ENCODE peak calls at places on chromosomes 4 and X, in eight cellular contexts. N is brain microvascular endothelial cell, U is ovary, Q is thoracic aorta, J is IMR-90, B is MM.1S, Y is colonic mucosa, E is GM06990. O is an unnamed sample. For H3K27me3, the result is how much of the 10 kb centered on the place peaks cover.

GRCh38 chrX:15848576-15848975 is 6.0 kb downstream of the AP1S2 start:
- DNase-seq in B (peak), E (no peak), U (no peak), J (no peak), N (no peak), Y (no peak), Q (no peak), O (no peak)

GRCh38 chr4:107683873-107684272 is 36.2 kb downstream of the PAPSS1 start:
- DNase-seq in J (no peak), Y (no peak), U (no peak), Q (no peak), B (no peak), E (no peak), N (no peak), O (no peak)

GRCh38 chr4:114921790-114922581 is 191.4 kb downstream of the NDST4 start:
- DNase-seq in N (peak), Q (no peak), Y (peak), B (no peak), E (no peak), U (no peak), J (no peak), O (no peak)

GRCh38 chr4:188275686-188276085 is 136.4 kb downstream of the TRIML1 start:
- DNase-seq in U (no peak), J (no peak), Y (no peak), N (no peak), Q (no peak), E (no peak), B (no peak), O (no peak)

GRCh38 chrX:130028196-130028595 is 45.8 kb downstream of the BCORL1 start:
- DNase-seq in U (no peak), J (peak), E (no peak), Q (no peak), N (peak), B (peak), Y (peak), O (peak)

GRCh38 chrX:104343408-104344129 is 88.8 kb upstream of the ESX1 start:
- DNase-seq in J (peak), Q (no peak), Y (peak), B (peak), U (no peak), E (no peak), N (peak), O (peak)

GRCh38 chr4:132504438-132504837 is 644.7 kb upstream of the PCDH10 start:
- DNase-seq in E (no peak), Q (no peak), N (no peak), Y (no peak), B (no peak), U (no peak), J (no peak), O (peak)

GRCh38 chr4:100164808-100165760 is 25.2 kb downstream of the DDIT4L start:
- DNase-seq in B (no peak), Q (no peak), Y (no peak), N (no peak), J (no peak), U (no peak), E (no peak), O (no peak)

GRCh38 chr4:140237616-140238352 is 83.8 kb upstream of the MAML3 start:
- DNase-seq in E (no peak), N (peak), B (no peak), J (peak), U (peak), Y (peak), Q (peak), O (no peak)

GRCh38 chr4:85854543-85854942 is 379.6 kb downstream of the ARHGAP24 start:
- DNase-seq in Q (no peak), U (no peak), Y (no peak), E (no peak), B (no peak), N (no peak), J (no peak), O (no peak)

GRCh38 chr4:8303485-8304281 is 34.1 kb downstream of the HTRA3 start:
- DNase-seq in B (no peak), U (peak), Q (no peak), N (peak), Y (no peak), J (peak), E (no peak), O (peak)

GRCh38 chr4:86441175-86441960 is 81.5 kb upstream of the MAPK10 start:
- DNase-seq in Q (no peak), N (no peak), J (peak), E (peak), U (no peak), Y (no peak), B (no peak), O (peak)

GRCh38 chrX:43474321-43474720 is 181.8 kb upstream of the MAOA start:
- DNase-seq in J (no peak), Q (no peak), N (no peak), Y (no peak), U (no peak), B (no peak), E (no peak), O (peak)

GRCh38 chrX:19564606-19565005 is 49.3 kb upstream of the MAP3K15 start:
- DNase-seq in U (no peak), B (no peak), E (no peak), Q (no peak), Y (no peak), J (no peak), N (no peak), O (no peak)

GRCh38 chrX:28920554-28920953 is 333.3 kb downstream of the IL1RAPL1 start:
- DNase-seq in Y (no peak), N (no peak), B (no peak), E (no peak), J (peak), U (no peak), Q (no peak), O (no peak)

GRCh38 chrX:69262036-69262905 is 97.0 kb upstream of the PJA1 start:
- DNase-seq in Y (no peak), U (peak), J (peak), E (no peak), N (no peak), Q (no peak), B (no peak), O (no peak)

GRCh38 chrX:149469406-149469805 is 35.7 kb downstream of the IDS start:
- DNase-seq in U (no peak), Q (no peak), Y (no peak), B (no peak), E (no peak), N (no peak), J (no peak), O (no peak)

GRCh38 chrX:118346258-118347094 is 570 bp downstream of the WDR44 start:
- DNase-seq in B (peak), N (peak), E (peak), J (no peak), Q (peak), Y (peak), U (peak), O (no peak)

GRCh38 chr4:85149656-85150055 is 183.2 kb upstream of the WDFY3 start:
- DNase-seq in N (peak), E (no peak), J (peak), Q (no peak), Y (no peak), B (no peak), U (no peak), O (peak)

GRCh38 chrX:21770631-21771321 is 12.9 kb upstream of the SMPX start:
- DNase-seq in Q (no peak), J (no peak), Y (no peak), N (no peak), U (no peak), B (no peak), E (no peak), O (peak)

GRCh38 chr4:186765138-186765537 is 41.5 kb upstream of the FAT1 start:
- DNase-seq in U (no peak), Q (no peak), J (peak), Y (peak), N (no peak), E (no peak), B (no peak), O (no peak)

GRCh38 chr4:137819964-137820383 is 287.7 kb upstream of the PCDH18 start:
- DNase-seq in Q (no peak), U (no peak), B (peak), Y (no peak), N (peak), J (peak), E (no peak), O (peak)

GRCh38 chrX:107686792-107687191 is 58.5 kb downstream of the PRPS1 start:
- DNase-seq in E (no peak), Y (no peak), J (peak), N (no peak), B (no peak), U (no peak), Q (no peak), O (no peak)

GRCh38 chrX:39802906-39803305 is 294.9 kb downstream of the BCOR start:
- DNase-seq in J (no peak), Y (no peak), N (no peak), B (no peak), E (no peak), U (no peak), Q (no peak), O (no peak)

GRCh38 chr4:8419222-8420041 is 21.1 kb downstream of the ACOX3 start:
- DNase-seq in B (no peak), E (no peak), Q (no peak), J (peak), Y (no peak), U (no peak), N (no peak), O (no peak)

GRCh38 chr4:74933562-74934015 is 673 bp downstream of the PARM1 start:
- DNase-seq in Q (no peak), E (no peak), Y (peak), U (peak), N (no peak), J (no peak), B (peak), O (no peak)

GRCh38 chrX:153766098-153766817 is 2.2 kb downstream of the PLXNB3 start:
- DNase-seq in B (no peak), U (peak), Y (no peak), E (peak), J (peak), Q (no peak), N (peak), O (peak)
- TF ChIP-seq CTCF in B (no peak), U (no peak), Y (no peak), E (no peak), J (no peak), Q (no peak), N (no peak), O (no peak)

GRCh38 chr4:38169524-38169923 is 209.3 kb downstream of the PTTG2 start:
- DNase-seq in J (peak), U (no peak), N (no peak), E (no peak), Q (no peak), B (no peak), Y (no peak), O (peak)
- H3K27me3 ChIP-seq in J (under half), U (under half), N (under half), E (under half), Q (under half), B (under half), Y (under half), O (under half)

GRCh38 chr4:183260491-183261151 is 59.5 kb downstream of the CLDN22 start:
- DNase-seq in N (no peak), E (no peak), Q (no peak), J (no peak), B (no peak), Y (peak), U (no peak), O (peak)

GRCh38 chr4:183266386-183266785 is 53.7 kb downstream of the CLDN22 start:
- DNase-seq in N (peak), Q (no peak), E (no peak), B (no peak), Y (no peak), J (peak), U (no peak), O (no peak)

GRCh38 chr4:183262776-183263100 is 57.3 kb downstream of the CLDN22 start:
- DNase-seq in J (no peak), U (no peak), B (no peak), Q (no peak), E (no peak), N (no peak), Y (no peak), O (no peak)

GRCh38 chr4:183264614-183265013 is 55.5 kb downstream of the CLDN22 start:
- DNase-seq in J (peak), N (no peak), Y (no peak), E (no peak), Q (no peak), U (no peak), B (no peak), O (no peak)

DNA sequence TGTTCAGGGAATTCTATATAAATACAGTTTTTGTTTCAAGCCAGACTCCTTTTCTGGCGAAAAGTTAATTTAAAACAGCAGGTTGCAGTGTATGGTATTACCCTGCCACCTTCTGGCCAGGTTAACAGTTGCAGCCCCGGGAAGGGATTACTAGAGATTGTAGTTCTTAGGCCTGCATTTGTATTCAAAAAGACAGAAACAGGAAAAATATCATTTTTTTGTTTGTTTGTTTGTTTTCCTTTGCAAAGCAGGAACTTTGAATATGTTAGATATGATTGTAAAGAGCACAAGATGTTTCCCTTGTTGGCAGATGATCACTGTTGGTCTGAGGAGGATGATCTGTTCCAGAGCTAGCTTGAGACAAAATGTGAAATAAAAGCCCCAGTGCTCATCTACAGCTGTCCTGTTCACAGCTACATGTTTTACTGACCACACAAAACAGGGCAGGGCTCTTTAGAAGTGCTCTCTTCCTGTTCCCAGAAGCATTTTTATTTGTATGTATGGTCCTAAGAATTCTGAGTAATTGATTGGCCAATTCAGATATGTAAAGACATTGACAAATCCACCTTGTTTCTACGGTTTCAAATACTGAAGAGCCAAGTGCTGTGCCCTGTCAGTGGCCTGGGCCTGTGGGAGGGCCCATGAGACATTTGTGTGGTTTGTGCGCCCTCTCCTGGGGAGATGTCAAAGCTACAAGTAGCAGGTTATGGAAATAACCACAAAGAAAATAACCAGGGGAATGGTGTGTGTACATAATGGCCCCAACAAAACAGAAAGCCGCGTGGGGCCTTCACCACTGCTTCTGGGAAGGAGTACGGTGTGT is 57.9 kb downstream of the CLDN22 start:
- DNase-seq in J (peak), Q (peak), Y (peak), B (peak), N (peak), U (peak), E (peak), O (peak)
- TF ChIP-seq CTCF in J (peak), Q (peak), Y (peak), B (peak), N (peak), U (peak), E (peak), O (peak)

GRCh38 chr4:10898072-10898471 is 213.5 kb upstream of the CLNK start:
- DNase-seq in Q (no peak), Y (no peak), N (no peak), B (no peak), E (no peak), U (no peak), J (no peak), O (no peak)
- H3K27me3 ChIP-seq in Q (under half), Y (under half), N (under half), B (under half), E (under half), U (under half), J (under half), O (under half)

GRCh38 chrX:37608156-37608555 is 36.7 kb downstream of the LANCL3 start:
- DNase-seq in N (no peak), Y (no peak), Q (no peak), J (no peak), B (no peak), E (no peak), U (no peak), O (no peak)
- TF ChIP-seq CTCF in N (no peak), Y (no peak), Q (no peak), J (no peak), B (no peak), E (no peak), U (no peak), O (no peak)

O was measured in bronchial epithelial cell.